ENCODE peak calls at places on chromosomes 2 and 18, in ten cellular contexts. R, O, L, M, W, Z, B, C, Q and E are unnamed samples.

GRCh38 chr2:151481744-151482143 is 72.0 kb downstream of the RIF1 start:
- DNase-seq in O (no peak), Z (no peak), R (no peak), C (no peak), W (no peak), B (no peak), L (no peak), Q (no peak), M (no peak), E (no peak)

GRCh38 chr18:48997681-48997984 is 46.9 kb upstream of the SMAD7 start:
- DNase-seq in Z (no peak), L (no peak), W (no peak), M (no peak), Q (no peak), B (no peak), C (no peak), R (no peak), O (no peak), E (no peak)

GRCh38 chr2:9990735-9991134 is 39.2 kb downstream of the GRHL1 start:
- DNase-seq in W (no peak), Q (no peak), M (no peak), O (peak; percentile 79), Z (no peak), B (no peak), C (no peak), L (no peak), R (no peak), E (no peak)

GRCh38 chr18:74290831-74291770 is 662 bp downstream of the CYB5A start:
- DNase-seq in W (no peak), Z (no peak), L (peak; percentile 37), M (peak; percentile 90), O (no peak), R (no peak), B (no peak), Q (no peak), C (peak; percentile 57), E (no peak)

GRCh38 chr2:174145827-174146226 is 102.5 kb downstream of the OLA1 start:
- DNase-seq in Z (no peak), O (peak; percentile 16), L (peak; percentile 22), B (peak; percentile 46), M (no peak), Q (no peak), R (no peak), C (no peak), W (peak; percentile 11), E (no peak)

GRCh38 chr2:11329759-11330158 is 14.7 kb downstream of the ROCK2 start:
- DNase-seq in R (no peak), W (peak; percentile 81), O (no peak), Z (no peak), L (no peak), M (no peak), Q (no peak), B (no peak), C (no peak), E (no peak)

GRCh38 chr2:88437010-88437409 is 15.5 kb downstream of the FOXI3 start:
- DNase-seq in R (no peak), Q (no peak), O (no peak), C (no peak), L (no peak), B (no peak), M (no peak), W (no peak), Z (no peak), E (no peak)

GRCh38 chr2:31049913-31050588 is 88.2 kb downstream of the GALNT14 start:
- DNase-seq in Q (no peak), B (no peak), R (no peak), M (no peak), O (peak; percentile 38), Z (no peak), L (no peak), C (no peak), W (no peak), E (no peak)

GRCh38 chr2:102789349-102790085 is 27.7 kb downstream of the TMEM182 start:
- DNase-seq in Z (no peak), L (no peak), W (no peak), M (no peak), C (no peak), R (no peak), B (no peak), Q (no peak), O (no peak), E (no peak)

GRCh38 chr2:115171751-115172150 is 729.3 kb downstream of the DPP10 start:
- DNase-seq in L (no peak), C (no peak), Q (no peak), W (no peak), R (no peak), O (no peak), B (no peak), M (no peak), Z (no peak), E (no peak)

GRCh38 chr2:233450854-233451575 is 96.7 kb downstream of the DGKD start:
- DNase-seq in C (no peak), Q (no peak), R (no peak), L (no peak), Z (no peak), O (no peak), W (no peak), M (no peak), B (no peak), E (no peak)

GRCh38 chr2:104033399-104033798 is 820.5 kb upstream of the POU3F3 start:
- DNase-seq in C (no peak), M (no peak), B (no peak), R (no peak), O (no peak), L (no peak), Q (peak; percentile 15), Z (no peak), W (no peak), E (no peak)

GRCh38 chr2:23595601-23596251 is 210.7 kb downstream of the KLHL29 start:
- DNase-seq in B (no peak), M (no peak), C (peak; percentile 52), O (peak; percentile 88), Q (peak; percentile 79), Z (no peak), W (peak; percentile 89), L (peak; percentile 56), R (no peak), E (no peak)

GRCh38 chr2:143850084-143850483 is 669.8 kb downstream of the ZEB2 start:
- DNase-seq in B (no peak), C (no peak), W (no peak), M (no peak), Z (no peak), O (no peak), R (no peak), Q (no peak), L (no peak), E (no peak)

GRCh38 chr2:165803123-165803760 is 9.2 kb upstream of the GALNT3 start:
- DNase-seq in W (peak; percentile 61), Q (no peak), O (peak; percentile 24), M (no peak), L (peak; percentile 73), B (no peak), C (no peak), Z (no peak), R (no peak), E (no peak)

GRCh38 chr2:174794851-174795374 is 30.6 kb upstream of the CHRNA1 start:
- DNase-seq in B (no peak), L (no peak), Z (no peak), O (no peak), W (peak; percentile 76), Q (no peak), R (no peak), C (no peak), M (no peak), E (no peak)

GRCh38 chr2:128984855-128985254 is 666.2 kb upstream of the HS6ST1 start:
- DNase-seq in C (no peak), B (no peak), R (no peak), Q (no peak), O (no peak), Z (no peak), M (no peak), L (no peak), W (no peak), E (no peak)

GRCh38 chr2:25380586-25381360 is 39.0 kb upstream of the DNMT3A start:
- DNase-seq in B (no peak), W (no peak), Q (no peak), L (no peak), C (no peak), M (no peak), Z (no peak), O (no peak), R (no peak), E (no peak)

GRCh38 chr2:214715025-214715424 is 94.5 kb downstream of the BARD1 start:
- DNase-seq in B (no peak), C (no peak), Q (no peak), M (no peak), R (no peak), O (no peak), Z (no peak), W (no peak), L (no peak), E (no peak)

GRCh38 chr2:47237375-47238357 is 82.6 kb upstream of the STPG4 start:
- DNase-seq in R (peak; percentile 67), B (peak; percentile 58), M (no peak), W (peak; percentile 75), L (peak; percentile 95), C (no peak), Z (no peak), Q (no peak), O (no peak), E (no peak)

GRCh38 chr18:3015203-3015590 is 2.3 kb upstream of the LPIN2 start:
- DNase-seq in B (no peak), M (no peak), L (peak; percentile 81), Z (no peak), C (no peak), Q (no peak), R (no peak), O (peak; percentile 37), W (peak; percentile 74), E (no peak)

GRCh38 chr2:20180676-20181648 is 44.0 kb downstream of the SDC1 start:
- DNase-seq in B (no peak), M (peak; percentile 43), Q (no peak), O (no peak), W (no peak), R (no peak), C (no peak), L (no peak), Z (no peak), E (no peak)

GRCh38 chr2:234495801-234496441 is 960 bp downstream of the ARL4C start:
- DNase-seq in L (peak; percentile 30), R (no peak), C (peak; percentile 18), Q (no peak), W (peak; percentile 39), O (peak; percentile 53), B (no peak), Z (no peak), M (peak; percentile 80), E (no peak)

GRCh38 chr18:59093668-59094067 is 46.0 kb upstream of the SEC11C start:
- DNase-seq in O (no peak), Z (no peak), Q (no peak), R (no peak), C (no peak), B (no peak), M (no peak), W (no peak), L (no peak), E (no peak)

GRCh38 chr2:238848941-238849853 is 1.3 kb downstream of the TWIST2 start:
- DNase-seq in C (no peak), Q (no peak), O (peak; percentile 23), R (peak; percentile 57), L (peak; percentile 31), Z (no peak), W (peak; percentile 57), M (no peak), B (no peak), E (no peak)

GRCh38 chr2:195575879-195576391 is 81.1 kb upstream of the SLC39A10 start:
- DNase-seq in B (no peak), M (no peak), O (peak; percentile 59), Z (no peak), Q (peak; percentile 43), C (peak; percentile 10), W (peak; percentile 92), L (peak; percentile 91), R (no peak), E (no peak)

GRCh38 chr2:237149425-237149824 is 63.7 kb downstream of the COPS8 start:
- DNase-seq in C (no peak), B (no peak), L (no peak), O (no peak), Z (no peak), W (peak; percentile 51), M (no peak), R (no peak), Q (no peak), E (no peak)

GRCh38 chr18:475202-475624 is 25.3 kb downstream of the COLEC12 start:
- DNase-seq in W (peak; percentile 94), O (peak; percentile 72), Q (no peak), B (no peak), R (peak; percentile 70), C (no peak), L (peak; percentile 93), M (no peak), Z (no peak), E (no peak)